ENCODE peak calls at places on chromosome 17, in four cellular contexts. One of them, this sample, is unnamed.

GRCh38 chr17:81221842-81222619 is 734 bp downstream of the CEP131 start:
- DNase-seq in hepatocyte: no peak
- DNase-seq in GM23248: peak; percentile 31
- DNase-seq in OCI-LY7: no peak
- DNase-seq in this sample: no peak

GRCh38 chr17:27471321-27472269 is 15.3 kb downstream of the KSR1 start:
- DNase-seq in GM23248: peak; percentile 43
- DNase-seq in OCI-LY7: no peak
- DNase-seq in hepatocyte: no peak
- DNase-seq in this sample: no peak

GRCh38 chr17:29207986-29208385 is 27.8 kb upstream of the MYO18A start:
- DNase-seq in hepatocyte: no peak
- DNase-seq in OCI-LY7: no peak
- DNase-seq in GM23248: no peak
- DNase-seq in this sample: no peak

GRCh38 chr17:80749611-80750010 is 205.0 kb downstream of the RPTOR start:
- DNase-seq in OCI-LY7: no peak
- DNase-seq in GM23248: no peak
- DNase-seq in hepatocyte: no peak
- DNase-seq in this sample: no peak

GRCh38 chr17:40056379-40057005 is 2.3 kb upstream of the MED24 start:
- DNase-seq in hepatocyte: no peak
- DNase-seq in OCI-LY7: no peak
- DNase-seq in GM23248: no peak
- DNase-seq in this sample: no peak

GRCh38 chr17:22303096-22303495 is 610.8 kb downstream of the KCNJ18 start:
- DNase-seq in GM23248: no peak
- DNase-seq in OCI-LY7: no peak
- DNase-seq in hepatocyte: no peak
- DNase-seq in this sample: no peak

GRCh38 chr17:35236821-35237220 is 6.1 kb upstream of the SLFN5 start:
- DNase-seq in hepatocyte: no peak
- DNase-seq in OCI-LY7: no peak
- DNase-seq in GM23248: peak; percentile 46
- DNase-seq in this sample: no peak

GRCh38 chr17:73261952-73262675 is 434 bp upstream of the CPSF4L start:
- DNase-seq in hepatocyte: peak; percentile 63
- DNase-seq in GM23248: no peak
- DNase-seq in OCI-LY7: no peak
- DNase-seq in this sample: no peak

GRCh38 chr17:17779015-17779611 is 57.7 kb downstream of the SREBF1 start:
- DNase-seq in GM23248: no peak
- DNase-seq in OCI-LY7: no peak
- DNase-seq in hepatocyte: no peak
- DNase-seq in this sample: no peak

DNA sequence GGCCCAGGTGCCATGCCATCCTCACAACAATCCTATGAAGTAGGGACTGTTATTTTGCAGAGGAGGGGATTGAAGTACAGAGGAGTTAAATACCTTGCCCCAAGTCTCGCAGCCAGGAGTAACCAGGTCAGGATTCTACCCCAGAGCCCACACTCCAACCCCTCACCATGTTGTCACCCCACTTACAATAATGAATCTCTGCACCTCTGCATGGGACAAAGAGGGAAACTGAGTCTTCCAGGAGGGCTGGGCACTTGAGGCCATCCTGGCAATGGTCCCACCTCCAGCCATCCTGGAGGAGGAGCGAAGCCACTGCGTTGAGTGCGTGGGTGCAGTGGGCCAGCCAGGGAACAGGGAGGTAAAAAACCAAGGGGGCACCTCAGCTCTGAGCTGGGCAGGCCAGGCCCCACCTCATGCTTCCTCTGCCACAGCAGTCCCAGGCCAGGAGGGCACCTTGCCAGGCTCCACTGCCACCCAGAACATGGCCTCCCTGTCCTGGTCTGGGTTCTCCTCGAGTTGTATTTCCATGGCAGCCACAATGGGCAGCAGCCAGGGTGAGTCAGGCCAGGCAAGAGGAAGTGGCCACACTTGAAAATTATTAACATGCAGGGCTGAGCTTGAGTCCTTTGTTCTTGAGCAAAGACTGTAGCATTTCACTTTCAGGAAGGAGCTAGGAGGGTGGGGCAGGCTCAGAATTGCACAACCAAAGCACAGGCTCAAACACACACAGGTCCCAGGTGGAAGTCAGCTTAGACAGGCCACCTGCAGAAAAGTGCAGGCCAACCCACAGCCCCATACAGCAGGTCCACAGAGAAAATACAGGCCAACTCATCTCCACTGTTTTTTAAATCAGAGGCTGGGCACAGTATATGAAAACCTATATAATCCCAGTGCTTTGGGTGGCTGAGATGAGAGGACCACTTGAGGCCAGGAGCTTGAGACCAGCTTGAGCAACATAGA is 52.1 kb downstream of the CUEDC1 start:
- DNase-seq in OCI-LY7: peak; percentile 91
- DNase-seq in hepatocyte: peak; percentile 82
- DNase-seq in GM23248: peak; percentile 93
- DNase-seq in this sample: peak; percentile 98
- TF ChIP-seq EZH2phosphoT487 in OCI-LY7: no peak
- TF ChIP-seq EZH2phosphoT487 in hepatocyte: no peak
- TF ChIP-seq EZH2phosphoT487 in GM23248: no peak
- TF ChIP-seq EZH2phosphoT487 in this sample: no peak

GRCh38 chr17:69972251-69972650 is 102.8 kb upstream of the KCNJ16 start:
- DNase-seq in GM23248: peak; percentile 3
- DNase-seq in OCI-LY7: no peak
- DNase-seq in hepatocyte: no peak
- DNase-seq in this sample: no peak

GRCh38 chr17:69969897-69970296 is 105.1 kb upstream of the KCNJ16 start:
- DNase-seq in GM23248: no peak
- DNase-seq in hepatocyte: no peak
- DNase-seq in OCI-LY7: no peak
- DNase-seq in this sample: no peak

GRCh38 chr17:69967910-69968411 is 107.1 kb upstream of the KCNJ16 start:
- DNase-seq in GM23248: peak; percentile 91
- DNase-seq in hepatocyte: no peak
- DNase-seq in OCI-LY7: no peak
- DNase-seq in this sample: no peak
- TF ChIP-seq EZH2phosphoT487 in GM23248: peak; percentile 99
- TF ChIP-seq EZH2phosphoT487 in hepatocyte: no peak
- TF ChIP-seq EZH2phosphoT487 in OCI-LY7: no peak
- TF ChIP-seq EZH2phosphoT487 in this sample: no peak

DNA sequence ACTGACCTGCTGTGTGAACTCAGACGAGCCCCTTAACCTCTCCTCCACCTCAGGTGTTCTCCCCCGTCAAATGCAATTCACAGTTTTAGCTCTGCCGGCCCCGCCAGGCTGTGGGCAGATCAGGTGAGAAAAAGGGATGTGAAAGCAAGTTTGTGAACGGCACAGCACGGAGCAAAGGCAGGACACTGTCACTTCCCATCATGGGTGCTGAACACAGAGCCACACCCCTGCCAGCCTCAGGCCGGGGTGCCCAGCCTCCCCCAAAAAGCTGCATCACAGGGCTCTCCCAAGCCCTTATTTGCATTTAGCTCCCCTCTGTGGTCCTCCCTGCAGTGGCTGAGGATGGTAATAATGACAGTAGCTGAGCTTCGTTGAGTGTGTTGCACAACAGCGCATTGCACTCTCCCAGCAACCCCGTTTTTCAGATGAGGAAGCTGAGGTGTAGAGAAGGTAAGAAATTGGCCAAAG is 88.8 kb upstream of the TNRC6C start:
- DNase-seq in OCI-LY7: peak; percentile 97
- DNase-seq in hepatocyte: no peak
- DNase-seq in GM23248: no peak
- DNase-seq in this sample: no peak
- TF ChIP-seq EZH2phosphoT487 in OCI-LY7: no peak
- TF ChIP-seq EZH2phosphoT487 in hepatocyte: no peak
- TF ChIP-seq EZH2phosphoT487 in GM23248: no peak
- TF ChIP-seq EZH2phosphoT487 in this sample: no peak

DNA sequence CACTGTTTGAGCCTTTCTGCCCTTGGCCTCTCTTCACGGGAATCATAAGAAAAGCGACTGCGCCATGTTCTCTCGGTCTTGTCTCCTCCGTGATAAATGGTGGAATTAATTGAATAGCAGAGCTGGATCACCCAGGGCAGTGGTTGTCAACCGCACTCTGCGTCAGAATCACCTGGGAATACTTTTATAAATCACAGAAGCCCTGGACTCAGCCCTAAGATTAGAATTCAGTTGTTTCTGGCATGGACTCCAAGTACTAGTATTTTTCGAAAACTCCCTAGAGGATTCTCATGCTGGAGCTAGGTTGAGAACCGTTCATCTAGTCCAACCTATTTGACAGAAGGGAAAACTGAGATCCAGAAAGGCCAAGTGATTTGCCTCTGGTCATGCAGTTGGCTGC is 64.1 kb downstream of the SPACA3 start:
- DNase-seq in hepatocyte: no peak
- DNase-seq in GM23248: no peak
- DNase-seq in OCI-LY7: no peak
- DNase-seq in this sample: no peak
- TF ChIP-seq EZH2phosphoT487 in hepatocyte: no peak
- TF ChIP-seq EZH2phosphoT487 in GM23248: no peak
- TF ChIP-seq EZH2phosphoT487 in OCI-LY7: no peak
- TF ChIP-seq EZH2phosphoT487 in this sample: no peak

GRCh38 chr17:58956997-58957724 is 149.5 kb downstream of the TRIM37 start:
- DNase-seq in OCI-LY7: no peak
- DNase-seq in GM23248: peak; percentile 41
- DNase-seq in hepatocyte: no peak
- DNase-seq in this sample: peak; percentile 29

GRCh38 chr17:58965221-58965620 is 141.5 kb downstream of the TRIM37 start:
- DNase-seq in OCI-LY7: no peak
- DNase-seq in hepatocyte: no peak
- DNase-seq in GM23248: no peak
- DNase-seq in this sample: no peak

GRCh38 chr17:58960068-58960467 is 146.6 kb downstream of the TRIM37 start:
- DNase-seq in hepatocyte: peak; percentile 50
- DNase-seq in OCI-LY7: peak; percentile 18
- DNase-seq in GM23248: peak; percentile 70
- DNase-seq in this sample: peak; percentile 87
- TF ChIP-seq EZH2phosphoT487 in hepatocyte: no peak
- TF ChIP-seq EZH2phosphoT487 in OCI-LY7: no peak
- TF ChIP-seq EZH2phosphoT487 in GM23248: no peak
- TF ChIP-seq EZH2phosphoT487 in this sample: no peak

DNA sequence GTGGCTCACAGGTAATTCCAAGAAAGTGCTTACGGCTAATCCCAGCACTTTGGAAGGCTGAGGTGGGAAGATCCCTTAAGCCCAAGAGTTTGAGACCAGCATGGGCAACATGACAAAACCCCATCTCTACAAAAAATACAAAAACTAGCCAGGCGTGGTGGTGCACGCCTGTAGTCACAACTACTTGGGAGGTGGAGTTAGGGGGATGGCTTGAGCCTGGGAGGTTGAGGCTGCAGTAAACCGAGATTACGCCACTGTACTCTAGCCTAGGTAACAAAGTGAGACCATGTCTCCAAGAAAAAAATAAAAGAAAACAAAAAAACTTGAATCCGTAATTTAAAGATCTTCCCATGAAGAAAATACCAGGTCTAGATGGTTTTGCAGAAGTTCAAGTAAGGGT is 5.0 kb downstream of the ICAM2 start:
- DNase-seq in GM23248: no peak
- DNase-seq in OCI-LY7: no peak
- DNase-seq in hepatocyte: no peak
- DNase-seq in this sample: no peak
- TF ChIP-seq EZH2phosphoT487 in GM23248: no peak
- TF ChIP-seq EZH2phosphoT487 in OCI-LY7: no peak
- TF ChIP-seq EZH2phosphoT487 in hepatocyte: no peak
- TF ChIP-seq EZH2phosphoT487 in this sample: no peak

GRCh38 chr17:76405607-76405966 is 21.2 kb downstream of the SPHK1 start:
- DNase-seq in GM23248: no peak
- DNase-seq in hepatocyte: no peak
- DNase-seq in OCI-LY7: no peak
- DNase-seq in this sample: no peak

GRCh38 chr17:76405967-76406647 is 21.7 kb downstream of the SPHK1 start:
- DNase-seq in GM23248: peak; percentile 16
- DNase-seq in OCI-LY7: peak; percentile 66
- DNase-seq in hepatocyte: no peak
- DNase-seq in this sample: no peak

GRCh38 chr17:76407509-76407908 is 23.1 kb downstream of the SPHK1 start:
- DNase-seq in GM23248: no peak
- DNase-seq in OCI-LY7: no peak
- DNase-seq in hepatocyte: no peak
- DNase-seq in this sample: no peak

GRCh38 chr17:76410328-76410965 is 26.0 kb downstream of the SPHK1 start:
- DNase-seq in GM23248: no peak
- DNase-seq in hepatocyte: no peak
- DNase-seq in OCI-LY7: no peak
- DNase-seq in this sample: no peak

DNA sequence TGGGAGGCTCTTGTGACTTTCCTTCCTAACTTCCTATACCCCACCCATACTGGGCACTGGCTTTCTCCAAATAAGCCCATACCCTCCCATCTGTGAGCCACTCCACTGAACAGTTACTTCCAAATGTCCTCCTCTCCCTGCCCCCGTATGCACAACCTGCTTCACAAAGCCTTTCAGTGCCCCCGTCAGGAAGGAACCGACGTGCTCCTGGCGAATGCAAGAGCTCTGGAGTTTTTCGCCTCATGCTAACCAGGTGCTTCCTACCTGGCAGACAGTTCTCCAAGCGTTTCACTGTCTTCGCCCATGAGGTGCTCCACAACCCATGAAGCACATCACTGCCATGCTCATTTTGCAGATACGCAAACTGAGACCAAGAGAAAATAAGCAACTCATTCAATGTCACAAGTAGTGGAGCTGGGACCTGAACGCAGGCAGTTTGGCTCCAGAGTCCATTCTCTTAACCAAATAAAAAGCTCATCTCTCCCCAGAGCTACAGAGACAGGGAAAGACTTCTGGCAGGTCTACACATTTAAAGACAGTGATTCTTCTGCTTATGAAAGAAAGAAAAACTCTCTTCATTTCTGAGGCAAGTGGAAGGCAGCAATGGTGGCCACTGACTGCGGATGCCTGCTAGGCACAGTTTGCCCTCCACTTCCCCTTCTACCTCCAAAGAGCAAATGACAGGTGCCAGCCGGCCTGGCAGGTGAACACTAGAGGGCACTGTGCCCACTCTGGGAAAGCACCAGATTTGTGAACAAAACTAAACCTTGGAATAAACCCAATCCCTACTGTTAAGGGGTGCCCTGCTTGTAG is 23.8 kb downstream of the SPHK1 start:
- DNase-seq in hepatocyte: peak; percentile 79
- DNase-seq in OCI-LY7: peak; percentile 89
- DNase-seq in GM23248: peak; percentile 62
- DNase-seq in this sample: peak; percentile 91
- TF ChIP-seq EZH2phosphoT487 in hepatocyte: no peak
- TF ChIP-seq EZH2phosphoT487 in OCI-LY7: no peak
- TF ChIP-seq EZH2phosphoT487 in GM23248: no peak
- TF ChIP-seq EZH2phosphoT487 in this sample: no peak

This sample was measured in PC-3.